ENCODE peak calls at places on chromosome 14, in four cellular contexts. One of them, this sample, is unnamed.

GRCh38 chr14:73606271-73606670 is 6.0 kb upstream of the ACOT6 start:
- DNase-seq in posterior cingulate gyrus: no peak
- DNase-seq in NCI-H1694: no peak
- DNase-seq in AG09319: no peak
- DNase-seq in this sample: no peak

GRCh38 chr14:65128096-65128495 is 25.8 kb upstream of the MAX start:
- DNase-seq in posterior cingulate gyrus: no peak
- DNase-seq in NCI-H1694: no peak
- DNase-seq in AG09319: no peak
- DNase-seq in this sample: no peak

GRCh38 chr14:43172899-43173548 is 1334.1 kb downstream of the FSCB start:
- DNase-seq in posterior cingulate gyrus: no peak
- DNase-seq in NCI-H1694: no peak
- DNase-seq in AG09319: no peak
- DNase-seq in this sample: no peak

GRCh38 chr14:103923863-103924262 is 4.4 kb upstream of the TDRD9 start:
- DNase-seq in posterior cingulate gyrus: no peak
- DNase-seq in NCI-H1694: no peak
- DNase-seq in AG09319: no peak
- DNase-seq in this sample: no peak

GRCh38 chr14:30894923-30895515 is 20.7 kb downstream of the COCH start:
- DNase-seq in posterior cingulate gyrus: no peak
- DNase-seq in NCI-H1694: no peak
- DNase-seq in AG09319: no peak
- DNase-seq in this sample: no peak

GRCh38 chr14:98173291-98173690 is 1098.7 kb downstream of the BCL11B start:
- DNase-seq in posterior cingulate gyrus: no peak
- DNase-seq in NCI-H1694: no peak
- DNase-seq in AG09319: no peak
- DNase-seq in this sample: no peak

GRCh38 chr14:79605863-79606262 is 605.4 kb downstream of the DIO2 start:
- DNase-seq in posterior cingulate gyrus: no peak
- DNase-seq in NCI-H1694: peak; percentile 91
- DNase-seq in AG09319: no peak
- DNase-seq in this sample: peak; percentile 86

GRCh38 chr14:55802986-55803431 is 223.0 kb downstream of the KTN1 start:
- DNase-seq in posterior cingulate gyrus: no peak
- DNase-seq in NCI-H1694: no peak
- DNase-seq in AG09319: no peak
- DNase-seq in this sample: no peak

GRCh38 chr14:72975776-72976175 is 49.5 kb downstream of the DCAF4 start:
- DNase-seq in posterior cingulate gyrus: no peak
- DNase-seq in NCI-H1694: no peak
- DNase-seq in AG09319: no peak
- DNase-seq in this sample: peak; percentile 10

GRCh38 chr14:55929136-55929535 is 189.1 kb upstream of the PELI2 start:
- DNase-seq in posterior cingulate gyrus: no peak
- DNase-seq in NCI-H1694: no peak
- DNase-seq in AG09319: no peak
- DNase-seq in this sample: no peak

GRCh38 chr14:51962678-51963077 is 26.7 kb upstream of the RTRAF start:
- DNase-seq in posterior cingulate gyrus: no peak
- DNase-seq in NCI-H1694: no peak
- DNase-seq in AG09319: no peak
- DNase-seq in this sample: no peak

GRCh38 chr14:34365309-34365915 is 96.6 kb downstream of the SPTSSA start:
- DNase-seq in posterior cingulate gyrus: no peak
- DNase-seq in NCI-H1694: no peak
- DNase-seq in AG09319: no peak
- DNase-seq in this sample: peak; percentile 15

GRCh38 chr14:62431496-62431895 is 613.8 kb downstream of the KCNH5 start:
- DNase-seq in posterior cingulate gyrus: no peak
- DNase-seq in NCI-H1694: no peak
- DNase-seq in AG09319: no peak
- DNase-seq in this sample: no peak

GRCh38 chr14:104885973-104886689 is 21.1 kb downstream of the CEP170B start:
- DNase-seq in posterior cingulate gyrus: no peak
- DNase-seq in NCI-H1694: no peak
- DNase-seq in AG09319: no peak
- DNase-seq in this sample: no peak

GRCh38 chr14:34498684-34499412 is 36.8 kb upstream of the SPTSSA start:
- DNase-seq in posterior cingulate gyrus: no peak
- DNase-seq in NCI-H1694: peak; percentile 36
- DNase-seq in AG09319: no peak
- DNase-seq in this sample: peak; percentile 28

GRCh38 chr14:105979446-105979845 is 453.1 kb downstream of the TMEM121 start:
- DNase-seq in posterior cingulate gyrus: no peak
- DNase-seq in NCI-H1694: peak; percentile 99
- DNase-seq in AG09319: no peak
- DNase-seq in this sample: no peak

GRCh38 chr14:97071177-97071576 is 274.0 kb downstream of the VRK1 start:
- DNase-seq in posterior cingulate gyrus: no peak
- DNase-seq in NCI-H1694: no peak
- DNase-seq in AG09319: no peak
- DNase-seq in this sample: no peak

GRCh38 chr14:33590891-33591630 is 359.8 kb downstream of the EGLN3 start:
- DNase-seq in posterior cingulate gyrus: no peak
- DNase-seq in NCI-H1694: no peak
- DNase-seq in AG09319: no peak
- DNase-seq in this sample: no peak

GRCh38 chr14:52919971-52920370 is 30.9 kb downstream of the FERMT2 start:
- DNase-seq in posterior cingulate gyrus: no peak
- DNase-seq in NCI-H1694: no peak
- DNase-seq in AG09319: no peak
- DNase-seq in this sample: no peak

GRCh38 chr14:63178912-63179311 is 25.3 kb upstream of the RHOJ start:
- DNase-seq in posterior cingulate gyrus: peak; percentile 35
- DNase-seq in NCI-H1694: no peak
- DNase-seq in AG09319: no peak
- DNase-seq in this sample: no peak

GRCh38 chr14:80095623-80096022 is 115.7 kb downstream of the DIO2 start:
- DNase-seq in posterior cingulate gyrus: no peak
- DNase-seq in NCI-H1694: no peak
- DNase-seq in AG09319: peak; percentile 23
- DNase-seq in this sample: no peak

GRCh38 chr14:89444536-89445125 is 27.6 kb upstream of the FOXN3 start:
- DNase-seq in posterior cingulate gyrus: no peak
- DNase-seq in NCI-H1694: no peak
- DNase-seq in AG09319: no peak
- DNase-seq in this sample: no peak

GRCh38 chr14:32940066-32940651 is 1.5 kb downstream of the NPAS3 start:
- DNase-seq in posterior cingulate gyrus: no peak
- DNase-seq in NCI-H1694: no peak
- DNase-seq in AG09319: no peak
- DNase-seq in this sample: no peak

GRCh38 chr14:28676481-28676880 is 90.1 kb upstream of the FOXG1 start:
- DNase-seq in posterior cingulate gyrus: no peak
- DNase-seq in NCI-H1694: no peak
- DNase-seq in AG09319: no peak
- DNase-seq in this sample: no peak

GRCh38 chr14:28754209-28754985 is 12.2 kb upstream of the FOXG1 start:
- DNase-seq in posterior cingulate gyrus: peak; percentile 52
- DNase-seq in NCI-H1694: peak; percentile 87
- DNase-seq in AG09319: no peak
- DNase-seq in this sample: peak; percentile 26

GRCh38 chr14:75934998-75935628 is 46.7 kb downstream of the TGFB3 start:
- DNase-seq in posterior cingulate gyrus: no peak
- DNase-seq in NCI-H1694: no peak
- DNase-seq in AG09319: no peak
- DNase-seq in this sample: no peak

GRCh38 chr14:92465353-92466067 is 48.1 kb upstream of the RIN3 start:
- DNase-seq in posterior cingulate gyrus: no peak
- DNase-seq in NCI-H1694: no peak
- DNase-seq in AG09319: no peak
- DNase-seq in this sample: no peak

GRCh38 chr14:106185837-106186233 is 659.5 kb downstream of the TMEM121 start:
- DNase-seq in posterior cingulate gyrus: no peak
- DNase-seq in NCI-H1694: no peak
- DNase-seq in AG09319: no peak
- DNase-seq in this sample: no peak

GRCh38 chr14:51203881-51204280 is 36.2 kb upstream of the TMX1 start:
- DNase-seq in posterior cingulate gyrus: no peak
- DNase-seq in NCI-H1694: no peak
- DNase-seq in AG09319: no peak
- DNase-seq in this sample: no peak

GRCh38 chr14:103247169-103247606 is 86.8 kb upstream of the EIF5 start:
- DNase-seq in posterior cingulate gyrus: no peak
- DNase-seq in NCI-H1694: no peak
- DNase-seq in AG09319: no peak
- DNase-seq in this sample: no peak

GRCh38 chr14:71749613-71750238 is 182.5 kb upstream of the RGS6 start:
- DNase-seq in posterior cingulate gyrus: no peak
- DNase-seq in NCI-H1694: no peak
- DNase-seq in AG09319: no peak
- DNase-seq in this sample: no peak